ENCODE peak calls at places on chromosomes 1 and 21, in five cellular contexts. X is GM03348, T is HCEC 1CT, Q is heart right ventricle, D is SK-N-SH. V is an unnamed sample.

GRCh38 chr1:205639567-205639966 is 7.8 kb upstream of the ELK4 start:
- DNase-seq in D (no peak), T (no peak), X (no peak), Q (no peak), V (no peak)

GRCh38 chr1:178564783-178565180 is 51.9 kb downstream of the TEX35 start:
- DNase-seq in Q (no peak), D (no peak), T (no peak), X (no peak), V (no peak)

GRCh38 chr1:28560886-28561285 is 8.0 kb downstream of the TRNAU1AP start:
- DNase-seq in X (no peak), T (no peak), D (no peak), Q (no peak), V (no peak)

GRCh38 chr1:54947540-54947939 is 32.9 kb upstream of the TMEM61 start:
- DNase-seq in X (no peak), Q (no peak), T (no peak), D (no peak), V (no peak)

GRCh38 chr1:228059536-228060457 is 22.7 kb upstream of the ARF1 start:
- DNase-seq in X (peak; percentile 53), Q (no peak), T (no peak), D (peak; percentile 91), V (no peak)

GRCh38 chr1:184568148-184568547 is 181.3 kb downstream of the C1orf21 start:
- DNase-seq in X (no peak), D (no peak), T (no peak), Q (no peak), V (no peak)

GRCh38 chr1:158013840-158014520 is 20.5 kb downstream of the KIRREL1 start:
- DNase-seq in Q (no peak), T (no peak), X (no peak), D (no peak), V (no peak)

GRCh38 chr21:44582980-44583799 is 2.8 kb upstream of the KRTAP10-5 start:
- DNase-seq in T (no peak), D (no peak), X (no peak), Q (no peak), V (no peak)